ENCODE peak calls at places on chromosome 3, in eight cellular contexts. W, R, V, J, S, K, B and P are unnamed samples.

GRCh38 chr3:98982336-98982735 is 80.8 kb upstream of the DCBLD2 start:
- DNase-seq in W (no peak), B (no peak), K (no peak), J (no peak), V (no peak), S (no peak), R (no peak), P (no peak)

GRCh38 chr3:24725514-24726255 is 231.0 kb upstream of the THRB start:
- DNase-seq in R (no peak), J (no peak), K (no peak), V (no peak), S (no peak), B (no peak), W (no peak), P (no peak)

GRCh38 chr3:128620268-128620691 is 30.3 kb downstream of the RPN1 start:
- DNase-seq in B (no peak), J (no peak), S (no peak), V (no peak), K (peak), W (no peak), R (no peak), P (no peak)

GRCh38 chr3:32347286-32348125 is 44.1 kb upstream of the CMTM7 start:
- DNase-seq in R (no peak), B (no peak), W (no peak), J (peak), V (no peak), K (no peak), S (no peak), P (no peak)

GRCh38 chr3:61730058-61730457 is 168.7 kb downstream of the PTPRG start:
- DNase-seq in B (no peak), J (no peak), S (no peak), K (no peak), W (no peak), R (no peak), V (no peak), P (no peak)

GRCh38 chr3:154164387-154164786 is 43.2 kb downstream of the ARHGEF26 start:
- DNase-seq in K (no peak), S (no peak), B (no peak), J (no peak), R (no peak), W (no peak), V (no peak), P (no peak)

GRCh38 chr3:53975382-53975781 is 83.7 kb upstream of the SELENOK start:
- DNase-seq in S (no peak), V (no peak), B (no peak), W (no peak), K (no peak), R (no peak), J (no peak), P (no peak)

GRCh38 chr3:26368312-26368711 is 254.3 kb upstream of the LRRC3B start:
- DNase-seq in K (no peak), W (no peak), V (no peak), S (no peak), B (no peak), R (no peak), J (no peak), P (no peak)

GRCh38 chr3:108489776-108490175 is 20.6 kb downstream of the MYH15 start:
- DNase-seq in J (no peak), K (no peak), R (peak), V (no peak), W (peak), B (no peak), S (peak), P (no peak)

GRCh38 chr3:1400571-1400970 is 307.7 kb downstream of the CNTN6 start:
- DNase-seq in S (no peak), V (no peak), R (no peak), J (no peak), W (no peak), K (no peak), B (no peak), P (no peak)

GRCh38 chr3:119173325-119173724 is at the start of gene UPK1B:
- DNase-seq in R (no peak), J (no peak), B (no peak), S (no peak), K (no peak), W (peak), V (no peak), P (no peak)

GRCh38 chr3:111668912-111669488 is 73.9 kb upstream of the ZBED2 start:
- DNase-seq in V (peak), K (no peak), J (no peak), W (no peak), S (peak), B (no peak), R (no peak), P (peak)

GRCh38 chr3:57127849-57128566 is 37.1 kb downstream of the IL17RD start:
- DNase-seq in B (no peak), J (no peak), S (no peak), K (no peak), R (no peak), W (no peak), V (no peak), P (no peak)

GRCh38 chr3:138124689-138125420 is 7.3 kb downstream of the A4GNT start:
- DNase-seq in R (no peak), W (peak), S (no peak), J (no peak), V (no peak), K (no peak), B (no peak), P (no peak)

GRCh38 chr3:41174703-41174964 is 24.7 kb upstream of the CTNNB1 start:
- DNase-seq in S (no peak), R (no peak), W (no peak), V (no peak), B (no peak), J (no peak), K (no peak), P (no peak)

GRCh38 chr3:50193746-50194127 is 2.3 kb downstream of the GNAT1 start:
- DNase-seq in J (no peak), V (no peak), R (no peak), K (no peak), S (no peak), W (no peak), B (no peak), P (no peak)

GRCh38 chr3:61560452-61561373 is 658 bp upstream of the PTPRG start:
- DNase-seq in W (peak), R (peak), K (peak), B (peak), J (peak), V (peak), S (no peak), P (no peak)

GRCh38 chr3:160403796-160404510 is 4.5 kb downstream of the SMC4 start:
- DNase-seq in W (no peak), B (no peak), S (no peak), J (no peak), R (no peak), K (no peak), V (no peak), P (no peak)

GRCh38 chr3:541328-541727 is 344.8 kb downstream of the CHL1 start:
- DNase-seq in K (no peak), J (no peak), V (no peak), S (no peak), W (no peak), R (no peak), B (no peak), P (no peak)

GRCh38 chr3:14587733-14588360 is 47.7 kb upstream of the GRIP2 start:
- DNase-seq in B (no peak), W (no peak), J (no peak), R (no peak), S (no peak), V (peak), K (no peak), P (no peak)

GRCh38 chr3:149512073-149512782 is 37.7 kb downstream of the TM4SF4 start:
- DNase-seq in V (peak), K (no peak), B (peak), R (peak), J (peak), W (peak), S (peak), P (peak)